ENCODE peak calls at places on chromosomes 5 and 9, in eight cellular contexts. Y is sigmoid colon, C is stomach, N is suprapubic skin, L is K562, G is A549, W is transverse colon, K is ovary. X is an unnamed sample.

GRCh38 chr5:139677404-139678282 is 29.5 kb downstream of the CXXC5 start:
- DNase-seq in Y (no peak), C (peak; percentile 72), N (no peak), L (no peak), G (no peak), W (no peak), K (no peak), X (no peak)

GRCh38 chr9:19379283-19379682 is 753 bp downstream of the RPS6 start:
- DNase-seq in Y (no peak), C (no peak), N (no peak), L (no peak), G (no peak), W (no peak), K (no peak), X (no peak)

GRCh38 chr9:676780-677458 is 164.6 kb upstream of the DMRT1 start:
- DNase-seq in Y (no peak), C (no peak), N (no peak), L (no peak), G (no peak), W (no peak), K (no peak), X (no peak)

GRCh38 chr5:158485604-158486081 is 614.1 kb downstream of the EBF1 start:
- DNase-seq in Y (peak; percentile 66), C (no peak), N (peak; percentile 79), L (no peak), G (no peak), W (no peak), K (peak; percentile 54), X (no peak)

GRCh38 chr5:133460172-133460758 is 152.1 kb downstream of the FSTL4 start:
- DNase-seq in Y (no peak), C (no peak), N (peak; percentile 16), L (peak; percentile 79), G (peak; percentile 29), W (peak; percentile 16), K (no peak), X (no peak)

GRCh38 chr5:32217886-32218396 is 43.8 kb upstream of the GOLPH3 start:
- DNase-seq in Y (peak; percentile 84), C (no peak), N (no peak), L (no peak), G (no peak), W (peak; percentile 45), K (no peak), X (no peak)

GRCh38 chr9:19028835-19029451 is 4.1 kb downstream of the SAXO1 start:
- DNase-seq in Y (no peak), C (peak; percentile 41), N (no peak), L (peak; percentile 54), G (peak; percentile 66), W (peak; percentile 29), K (peak; percentile 53), X (peak; percentile 26)

GRCh38 chr5:133873454-133873853 is 95.0 kb downstream of the C5orf15 start:
- DNase-seq in Y (no peak), C (no peak), N (no peak), L (no peak), G (no peak), W (no peak), K (no peak), X (no peak)

GRCh38 chr9:91037511-91038482 is 236.2 kb downstream of the SYK start:
- DNase-seq in Y (peak; percentile 89), C (peak; percentile 88), N (no peak), L (no peak), G (peak; percentile 72), W (peak; percentile 79), K (peak; percentile 75), X (no peak)

GRCh38 chr5:94021246-94021645 is 279.8 kb upstream of the POU5F2 start:
- DNase-seq in Y (no peak), C (peak; percentile 30), N (no peak), L (no peak), G (peak; percentile 91), W (no peak), K (no peak), X (no peak)

GRCh38 chr5:66769839-66770617 is 173.8 kb downstream of the MAST4 start:
- DNase-seq in Y (no peak), C (no peak), N (no peak), L (no peak), G (peak; percentile 2), W (peak; percentile 8), K (peak; percentile 23), X (no peak)

GRCh38 chr9:4832786-4833579 is 40.2 kb downstream of the RCL1 start:
- DNase-seq in Y (no peak), C (no peak), N (no peak), L (no peak), G (peak; percentile 89), W (no peak), K (no peak), X (no peak)

GRCh38 chr9:4828776-4829175 is 36.0 kb downstream of the RCL1 start:
- DNase-seq in Y (no peak), C (no peak), N (no peak), L (no peak), G (no peak), W (no peak), K (no peak), X (no peak)

GRCh38 chr9:84781431-84781830 is 111.9 kb downstream of the NTRK2 start:
- DNase-seq in Y (no peak), C (no peak), N (no peak), L (no peak), G (peak; percentile 7), W (no peak), K (peak; percentile 37), X (no peak)

GRCh38 chr5:149581192-149581861 is at the start of gene ARHGEF37:
- DNase-seq in Y (peak; percentile 96), C (peak; percentile 96), N (peak; percentile 93), L (no peak), G (peak; percentile 42), W (peak; percentile 91), K (peak; percentile 89), X (peak; percentile 95)

GRCh38 chr5:181224390-181225234 is 1.5 kb downstream of the TRIM41 start:
- DNase-seq in Y (no peak), C (no peak), N (no peak), L (no peak), G (no peak), W (peak; percentile 42), K (no peak), X (no peak)

GRCh38 chr9:136363606-136364368 is at the start of gene DNLZ:
- DNase-seq in Y (peak; percentile 93), C (peak; percentile 90), N (peak; percentile 90), L (peak; percentile 88), G (peak; percentile 87), W (peak; percentile 89), K (peak; percentile 85), X (peak; percentile 86)

GRCh38 chr5:10946050-10946449 is 185.0 kb upstream of the DAP start:
- DNase-seq in Y (no peak), C (no peak), N (no peak), L (no peak), G (no peak), W (no peak), K (no peak), X (no peak)

GRCh38 chr9:127210851-127211730 is 53.5 kb upstream of the GARNL3 start:
- DNase-seq in Y (no peak), C (no peak), N (no peak), L (no peak), G (no peak), W (no peak), K (no peak), X (peak; percentile 17)

DNA sequence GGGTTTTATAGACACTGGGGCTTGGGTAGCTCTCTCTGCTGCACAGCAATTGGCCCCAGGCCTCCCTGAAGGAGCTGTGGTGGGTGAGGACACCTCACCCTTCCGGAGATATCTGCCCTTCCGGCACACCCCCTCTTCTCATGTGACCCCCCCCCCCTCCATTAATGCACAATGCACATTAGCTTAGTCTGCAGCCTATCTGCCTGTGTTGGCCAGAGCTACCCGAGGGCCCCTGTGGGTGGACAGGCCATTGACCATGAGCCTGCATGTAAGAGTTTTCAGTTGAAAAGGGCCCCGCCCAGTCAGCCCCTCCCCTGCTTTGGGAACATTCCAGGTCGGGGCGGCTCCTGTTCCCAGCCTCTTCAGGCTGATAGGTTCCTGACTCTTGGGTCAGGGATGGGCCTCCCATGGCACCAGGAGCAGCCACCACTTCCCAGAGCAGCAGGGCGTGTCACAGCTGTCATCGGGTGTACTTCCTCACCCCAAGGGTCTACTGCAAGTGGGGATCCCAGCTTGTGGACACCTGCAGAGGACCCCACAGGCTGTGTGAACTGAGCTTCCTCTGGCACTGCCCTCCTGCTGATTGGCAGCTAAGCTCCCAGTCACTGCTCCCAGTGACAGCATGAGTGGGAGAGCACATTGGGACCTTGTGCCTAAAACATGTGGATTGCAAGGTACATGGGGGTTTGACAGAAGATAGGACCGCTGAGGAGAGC is 17.8 kb downstream of the PHF2 start:
- DNase-seq in Y (no peak), C (no peak), N (peak; percentile 74), L (peak; percentile 82), G (no peak), W (peak; percentile 90), K (no peak), X (peak; percentile 56)
- TF ChIP-seq EP300 in Y (no peak), C (no peak), N (no peak), L (peak; percentile 7), G (no peak), W (peak; percentile 87), K (no peak), X (no peak)

DNA sequence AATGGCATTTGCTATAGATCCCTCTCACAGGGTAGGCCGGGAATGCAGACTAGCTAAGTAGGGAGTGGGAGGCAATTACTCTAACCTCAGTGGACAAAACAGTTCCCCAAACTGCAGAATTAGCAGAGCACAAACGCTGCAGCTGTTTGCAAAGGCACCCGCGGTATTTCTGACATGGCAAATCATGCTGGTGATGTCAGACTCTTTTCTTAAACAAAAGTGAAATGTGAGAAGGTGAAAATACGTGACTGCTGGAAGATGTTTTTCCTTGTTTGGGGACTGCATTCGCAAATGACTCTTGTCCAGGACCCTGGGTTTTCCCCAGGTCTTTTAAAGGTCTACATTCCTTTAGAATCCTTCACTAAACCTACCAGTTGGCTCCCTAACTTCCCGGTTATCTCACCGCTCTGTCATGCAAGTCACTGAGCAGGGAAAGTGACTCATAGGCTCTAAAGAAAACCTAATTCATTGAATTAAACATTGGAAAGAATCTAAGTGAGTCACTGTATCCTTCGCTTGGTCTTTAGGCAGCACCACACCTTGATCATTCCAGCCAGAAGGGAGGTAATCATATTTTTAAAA is 91.5 kb upstream of the DNAH5 start:
- DNase-seq in Y (no peak), C (no peak), N (no peak), L (no peak), G (peak; percentile 97), W (peak; percentile 12), K (no peak), X (no peak)
- H3K27ac ChIP-seq in Y (peak overlapping the region; percentile 81), C (peak overlapping the region; percentile 7), N (peak overlapping the region; percentile 21), L (no peak overlapping the region), G (peak overlapping the region; percentile 91), W (peak overlapping the region; percentile 65), K (no peak overlapping the region), X (peak overlapping the region; percentile 24)

GRCh38 chr5:17219431-17219830 is 2.0 kb downstream of the BASP1 start:
- DNase-seq in Y (no peak), C (no peak), N (no peak), L (no peak), G (no peak), W (no peak), K (no peak), X (no peak)
- H3K4me3 ChIP-seq in Y (no peak overlapping the region), C (no peak overlapping the region), N (peak overlapping the region; percentile 59), L (no peak overlapping the region), G (peak overlapping the region; percentile 95), W (no peak overlapping the region), K (no peak overlapping the region), X (peak overlapping the region; percentile 54)

DNA sequence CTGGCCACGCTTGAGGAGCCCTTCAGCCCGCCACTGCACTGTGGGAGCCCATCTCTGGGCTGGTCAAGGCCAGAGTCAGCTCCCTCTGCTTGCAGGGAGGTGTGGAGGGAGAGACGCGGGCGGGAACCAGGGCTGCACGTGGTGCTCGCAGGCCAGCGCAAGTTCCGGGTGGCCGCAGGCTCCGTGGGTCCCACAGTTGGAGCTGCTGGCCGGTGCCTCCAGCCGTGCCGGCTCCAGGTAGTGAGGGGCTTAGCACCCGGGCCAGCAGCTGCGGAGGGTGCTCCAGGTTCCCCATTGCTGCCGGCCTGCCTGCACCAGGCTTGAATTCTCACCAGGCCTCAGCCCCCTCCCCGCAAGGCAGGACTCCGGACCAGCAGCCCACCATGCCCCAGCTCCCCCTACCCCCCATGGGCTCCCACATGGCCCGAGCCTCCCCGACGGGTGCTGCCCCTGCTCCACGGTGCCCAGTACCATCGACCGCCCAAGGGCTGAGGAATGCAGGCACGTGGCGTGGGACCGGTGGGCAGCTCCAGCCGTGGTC is 192.8 kb upstream of the IZUMO3 start:
- DNase-seq in Y (no peak), C (no peak), N (no peak), L (no peak), G (no peak), W (no peak), K (no peak), X (no peak)
- TF ChIP-seq EP300 in Y (no peak), C (no peak), N (no peak), L (no peak), G (no peak), W (no peak), K (no peak), X (no peak)